ENCODE peak calls at places on chromosomes 13 and 19, in five cellular contexts. E is H1, W is PC-9, L is H9, P is neural progenitor cell. B is an unnamed sample.

GRCh38 chr19:38837656-38838121 is 6.1 kb upstream of the ECH1 start:
- DNase-seq in L (no peak), E (no peak), P (no peak), W (peak), B (no peak)

GRCh38 chr13:98456423-98456845 is 120.5 kb downstream of the STK24 start:
- DNase-seq in E (no peak), W (no peak), P (no peak), L (no peak), B (no peak)

GRCh38 chr13:80118099-80118498 is 222.8 kb downstream of the SPRY2 start:
- DNase-seq in P (no peak), E (no peak), L (no peak), W (no peak), B (no peak)

GRCh38 chr13:111165189-111165588 is 50.1 kb downstream of the ARHGEF7 start:
- DNase-seq in P (no peak), L (no peak), E (no peak), W (no peak), B (no peak)

GRCh38 chr13:30108913-30109237 is 198.5 kb downstream of the KATNAL1 start:
- DNase-seq in L (no peak), E (no peak), P (no peak), W (peak), B (no peak)

GRCh38 chr13:52949744-52950143 is 78.9 kb upstream of the OLFM4 start:
- DNase-seq in L (no peak), W (no peak), P (no peak), E (no peak), B (no peak)

GRCh38 chr19:11418518-11419506 is at the start of gene RGL3:
- DNase-seq in L (peak), E (no peak), W (peak), P (peak), B (peak)

GRCh38 chr13:23458972-23459371 is 25.5 kb upstream of the SACS start:
- DNase-seq in E (no peak), L (no peak), P (no peak), W (no peak), B (peak)

GRCh38 chr19:23528376-23528775 is 133.1 kb upstream of the ZNF91 start:
- DNase-seq in W (no peak), L (no peak), P (no peak), E (no peak), B (no peak)

GRCh38 chr13:77521595-77522367 is 13.7 kb upstream of the SCEL start:
- DNase-seq in P (peak), W (peak), E (peak), L (peak), B (no peak)

GRCh38 chr19:54576411-54576976 is 2.9 kb downstream of the LILRA2 start:
- DNase-seq in P (no peak), L (peak), W (no peak), E (no peak), B (no peak)

GRCh38 chr13:53758946-53759345 is 730.3 kb downstream of the OLFM4 start:
- DNase-seq in P (no peak), L (no peak), E (no peak), W (no peak), B (peak)

GRCh38 chr19:47258895-47259555 is 2.7 kb downstream of the CCDC9 start:
- DNase-seq in L (no peak), E (no peak), W (no peak), P (no peak), B (no peak)

GRCh38 chr19:47255947-47256687 is at the start of gene CCDC9:
- DNase-seq in L (peak), P (peak), E (peak), W (peak), B (no peak)

GRCh38 chr19:47258434-47258833 is 2.1 kb downstream of the CCDC9 start:
- DNase-seq in P (no peak), W (no peak), E (no peak), L (no peak), B (no peak)

GRCh38 chr19:47257411-47258169 is 1.3 kb downstream of the CCDC9 start:
- DNase-seq in P (no peak), L (no peak), W (no peak), E (no peak), B (no peak)

GRCh38 chr19:47256688-47257410 is 524 bp downstream of the CCDC9 start:
- DNase-seq in P (peak), L (peak), W (peak), E (peak), B (peak)
- H3K4me2 ChIP-seq in P (peak), L (no peak), W (no peak), E (peak), B (peak)

GRCh38 chr19:36111200-36111539 is 227 bp downstream of the OVOL3 start:
- DNase-seq in E (no peak), L (no peak), W (no peak), P (peak), B (no peak)

GRCh38 chr19:36112678-36113077 is 1.7 kb downstream of the OVOL3 start:
- DNase-seq in W (no peak), L (no peak), E (no peak), P (no peak), B (no peak)

GRCh38 chr19:36108684-36109083 is 2.3 kb upstream of the OVOL3 start:
- DNase-seq in P (no peak), W (no peak), L (no peak), E (no peak), B (no peak)

GRCh38 chr19:36113425-36113824 is 1.2 kb downstream of the POLR2I start:
- DNase-seq in W (no peak), E (no peak), L (peak), P (no peak), B (no peak)

GRCh38 chr19:36110487-36111199 is at the start of gene OVOL3:
- DNase-seq in E (no peak), P (peak), L (peak), W (no peak), B (no peak)
- H3K4me2 ChIP-seq in E (peak), P (peak), L (no peak), W (no peak), B (no peak)

GRCh38 chr19:17415107-17415506 is 4.7 kb upstream of the MVB12A start:
- DNase-seq in E (no peak), P (peak), L (peak), W (no peak), B (no peak)

GRCh38 chr19:17414097-17414496 is 5.8 kb upstream of the MVB12A start:
- DNase-seq in P (no peak), W (no peak), E (no peak), L (no peak), B (no peak)

GRCh38 chr19:17409990-17410389 is 4.6 kb upstream of the BST2 start:
- DNase-seq in E (no peak), L (no peak), P (no peak), W (no peak), B (no peak)

GRCh38 chr19:17406887-17407196 is 1.4 kb upstream of the BST2 start:
- DNase-seq in P (no peak), W (no peak), E (no peak), L (no peak), B (no peak)

GRCh38 chr19:17411801-17412200 is 6.4 kb upstream of the BST2 start:
- DNase-seq in W (no peak), L (no peak), P (no peak), E (no peak), B (peak)
- H3K4me2 ChIP-seq in W (no peak), L (no peak), P (no peak), E (no peak), B (no peak)

GRCh38 chr19:49926520-49926919 is 2.5 kb upstream of the ATF5 start:
- DNase-seq in P (no peak), L (no peak), E (no peak), W (no peak), B (no peak)
- H3K4me2 ChIP-seq in P (no peak), L (no peak), E (no peak), W (no peak), B (no peak)